ENCODE peak calls at places on chromosomes 4 and X, in seven cellular contexts. I is H1, N is SK-N-SH, J is HepG2, B is K562, Z is GM12891, H is GM12878. S is an unnamed sample.

GRCh38 chr4:37561803-37562207 is 124.4 kb downstream of the RELL1 start:
- DNase-seq in N (no peak), I (no peak), J (peak; percentile 25), Z (no peak), H (peak; percentile 34), B (peak; percentile 43), S (no peak)

GRCh38 chr4:56215901-56216300 is 171.4 kb downstream of the AASDH start:
- DNase-seq in N (peak; percentile 17), Z (no peak), B (no peak), H (no peak), J (no peak), I (no peak), S (no peak)

GRCh38 chrX:104330966-104331365 is 76.2 kb upstream of the ESX1 start:
- DNase-seq in H (no peak), J (no peak), N (no peak), B (no peak), I (no peak), Z (no peak), S (no peak)

GRCh38 chrX:47840106-47840505 is 3.4 kb downstream of the ZNF81 start:
- DNase-seq in H (no peak), B (no peak), I (no peak), N (no peak), Z (no peak), J (no peak), S (no peak)

GRCh38 chrX:18424482-18425198 is 768 bp upstream of the CDKL5 start:
- DNase-seq in I (no peak), J (no peak), H (no peak), B (no peak), Z (no peak), N (peak; percentile 57), S (no peak)

GRCh38 chr4:105369988-105370387 is 103.9 kb downstream of the PPA2 start:
- DNase-seq in I (no peak), B (no peak), Z (no peak), N (no peak), H (no peak), J (no peak), S (no peak)

GRCh38 chr4:106266201-106266600 is 49.8 kb downstream of the TBCK start:
- DNase-seq in J (peak; percentile 73), Z (no peak), N (peak; percentile 13), H (peak; percentile 7), B (peak; percentile 10), I (no peak), S (no peak)

GRCh38 chr4:675980-676870 is 1.9 kb downstream of the MYL5 start:
- DNase-seq in H (no peak), N (no peak), I (no peak), Z (peak; percentile 78), B (no peak), J (no peak), S (peak; percentile 76)

GRCh38 chr4:7294176-7294756 is 101.9 kb downstream of the SORCS2 start:
- DNase-seq in J (no peak), I (no peak), Z (no peak), H (no peak), N (no peak), B (no peak), S (no peak)

GRCh38 chr4:112702892-112703291 is 65.9 kb downstream of the LARP7 start:
- DNase-seq in B (no peak), J (no peak), N (no peak), Z (no peak), I (peak; percentile 23), H (no peak), S (no peak)

GRCh38 chrX:6021316-6022091 is 207.2 kb downstream of the NLGN4X start:
- DNase-seq in Z (peak; percentile 1), N (peak; percentile 29), H (no peak), B (no peak), I (peak; percentile 61), J (peak; percentile 2), S (peak; percentile 5)

GRCh38 chr4:103996637-103997036 is 276.9 kb upstream of the TACR3 start:
- DNase-seq in B (no peak), H (no peak), Z (no peak), J (peak; percentile 45), N (no peak), I (no peak), S (no peak)

GRCh38 chrX:9495496-9495895 is 30.6 kb downstream of the TBL1X start:
- DNase-seq in I (no peak), B (no peak), Z (no peak), N (no peak), H (no peak), J (no peak), S (no peak)

GRCh38 chr4:8727131-8727530 is 134.6 kb downstream of the CPZ start:
- DNase-seq in H (no peak), N (no peak), Z (no peak), J (no peak), I (no peak), B (no peak), S (no peak)

GRCh38 chr4:87716350-87717041 is 66.4 kb downstream of the DMP1 start:
- DNase-seq in H (no peak), B (no peak), Z (no peak), J (no peak), I (no peak), N (no peak), S (no peak)

GRCh38 chrX:84865113-84865512 is 138.6 kb upstream of the APOOL start:
- DNase-seq in N (no peak), I (no peak), H (no peak), Z (no peak), B (no peak), J (no peak), S (no peak)
- TF ChIP-seq TAF1 in N (no peak), I (no peak), H (no peak), Z (no peak), B (no peak), J (no peak), S (no peak)

GRCh38 chr4:94357624-94358023 is 15.0 kb upstream of the HPGDS start:
- DNase-seq in B (no peak), I (no peak), Z (no peak), H (no peak), N (no peak), J (no peak), S (no peak)
- TF ChIP-seq TAF1 in B (no peak), I (no peak), Z (no peak), H (no peak), N (no peak), J (no peak), S (no peak)

GRCh38 chrX:72245461-72246089 is 6.7 kb upstream of the ERCC6L start:
- DNase-seq in N (peak; percentile 79), Z (no peak), H (no peak), I (peak; percentile 80), B (peak; percentile 70), J (peak; percentile 37), S (peak; percentile 30)
- TF ChIP-seq TAF1 in N (no peak), Z (no peak), H (no peak), I (no peak), B (no peak), J (no peak), S (no peak)

DNA sequence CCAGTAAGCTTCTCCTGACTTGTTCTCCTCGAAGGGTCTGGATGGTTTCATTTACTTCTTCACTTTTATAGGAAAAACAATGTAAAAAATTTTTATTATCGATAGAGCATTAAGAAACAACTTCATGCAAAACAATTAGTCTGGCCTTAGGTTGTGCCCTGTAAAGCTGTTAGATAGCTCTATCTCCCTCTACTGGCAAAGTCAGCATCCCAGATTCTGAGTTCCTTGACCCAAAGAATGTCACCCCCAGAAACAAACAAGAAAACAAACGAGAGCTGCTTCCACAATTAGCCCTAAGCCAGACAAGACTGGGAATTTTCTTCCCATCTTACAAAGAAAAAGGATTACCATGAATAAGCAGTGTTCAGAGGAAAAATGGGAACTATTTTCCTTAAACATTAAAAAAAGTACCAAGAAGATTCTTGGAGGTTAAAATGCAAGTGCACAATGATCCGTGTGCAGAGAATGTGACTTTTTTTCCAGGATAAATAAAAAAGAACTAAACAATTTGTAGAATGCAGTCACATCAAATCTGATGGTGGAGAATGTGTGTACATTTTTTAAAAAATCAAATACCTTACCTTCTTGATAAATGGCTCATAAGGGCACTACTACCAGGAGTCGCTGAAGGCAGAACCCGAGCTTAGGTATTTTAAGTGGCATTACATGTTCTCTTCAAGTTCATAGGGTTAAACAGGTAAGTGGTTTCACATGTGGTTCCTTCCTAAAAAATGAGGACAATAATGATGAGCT is 293.2 kb downstream of the FBXO8 start:
- DNase-seq in J (peak; percentile 15), I (no peak), N (no peak), B (no peak), Z (no peak), H (no peak), S (no peak)
- TF ChIP-seq TAF1 in J (no peak), I (no peak), N (no peak), B (no peak), Z (no peak), H (no peak), S (no peak)

GRCh38 chr4:48490680-48491513 is 845 bp downstream of the ZAR1 start:
- DNase-seq in I (peak; percentile 74), N (no peak), J (no peak), Z (no peak), H (no peak), B (no peak), S (no peak)
- TF ChIP-seq TAF1 in I (no peak), N (no peak), J (no peak), Z (no peak), H (no peak), B (no peak), S (no peak)

S was measured in GM12892.